ENCODE peak calls at places on chromosomes 11 and 22, in four cellular contexts. One of them, this sample, is unnamed.

GRCh38 chr22:23270212-23270733 is 90.0 kb downstream of the BCR start:
- DNase-seq in SK-N-SH: no peak
- DNase-seq in HCT116: no peak
- DNase-seq in H1: no peak
- DNase-seq in this sample: no peak

GRCh38 chr22:21033895-21034294 is 1.5 kb upstream of the SLC7A4 start:
- DNase-seq in SK-N-SH: no peak
- DNase-seq in H1: no peak
- DNase-seq in HCT116: no peak
- DNase-seq in this sample: no peak

GRCh38 chr11:126467046-126467370 is 111.5 kb downstream of the ST3GAL4 start:
- DNase-seq in HCT116: no peak
- DNase-seq in SK-N-SH: no peak
- DNase-seq in H1: no peak
- DNase-seq in this sample: no peak

GRCh38 chr22:26170795-26171194 is 1.5 kb downstream of the SEZ6L start:
- DNase-seq in HCT116: no peak
- DNase-seq in SK-N-SH: peak
- DNase-seq in H1: peak
- DNase-seq in this sample: no peak

GRCh38 chr11:119664063-119664572 is 64.9 kb downstream of the NECTIN1 start:
- DNase-seq in HCT116: no peak
- DNase-seq in SK-N-SH: no peak
- DNase-seq in H1: no peak
- DNase-seq in this sample: no peak

GRCh38 chr22:21760640-21761039 is 25.0 kb upstream of the YPEL1 start:
- DNase-seq in H1: no peak
- DNase-seq in HCT116: no peak
- DNase-seq in SK-N-SH: no peak
- DNase-seq in this sample: no peak

GRCh38 chr11:70078796-70079616 is 889 bp downstream of the ANO1 start:
- DNase-seq in H1: peak
- DNase-seq in HCT116: no peak
- DNase-seq in SK-N-SH: peak
- DNase-seq in this sample: no peak

GRCh38 chr11:119599864-119600593 is 129.0 kb downstream of the NECTIN1 start:
- DNase-seq in HCT116: no peak
- DNase-seq in SK-N-SH: no peak
- DNase-seq in H1: no peak
- DNase-seq in this sample: no peak

GRCh38 chr22:42791721-42792452 is 65.2 kb downstream of the ARFGAP3 start:
- DNase-seq in SK-N-SH: no peak
- DNase-seq in HCT116: no peak
- DNase-seq in H1: no peak
- DNase-seq in this sample: no peak

GRCh38 chr11:88447285-88447684 is 109.7 kb upstream of the CTSC start:
- DNase-seq in SK-N-SH: no peak
- DNase-seq in HCT116: no peak
- DNase-seq in H1: no peak
- DNase-seq in this sample: no peak

DNA sequence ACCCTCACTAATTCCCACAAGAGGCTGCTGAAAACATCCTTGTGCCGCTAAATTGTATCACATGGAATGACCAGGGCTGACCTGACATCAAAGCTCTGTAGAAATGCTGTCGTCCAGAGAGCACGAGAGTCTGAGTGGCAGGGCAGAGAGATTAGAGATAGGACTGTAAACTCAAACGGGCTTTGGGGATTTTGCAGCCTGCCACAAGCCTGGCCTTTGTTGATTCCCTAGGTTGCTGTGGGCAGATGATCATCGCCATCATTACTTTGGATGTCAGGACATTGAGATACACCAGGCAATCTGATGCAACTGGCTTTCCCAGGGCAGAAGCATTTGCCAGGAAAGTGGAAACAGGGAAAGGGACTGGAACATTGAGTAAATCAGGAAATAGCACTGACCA is 131.6 kb downstream of the ETS1 start:
- DNase-seq in HCT116: no peak
- DNase-seq in SK-N-SH: peak
- DNase-seq in H1: no peak
- DNase-seq in this sample: no peak
- TF ChIP-seq POLR2AphosphoS5 in HCT116: no peak
- TF ChIP-seq POLR2AphosphoS5 in SK-N-SH: no peak
- TF ChIP-seq POLR2AphosphoS5 in H1: no peak
- TF ChIP-seq POLR2AphosphoS5 in this sample: no peak

DNA sequence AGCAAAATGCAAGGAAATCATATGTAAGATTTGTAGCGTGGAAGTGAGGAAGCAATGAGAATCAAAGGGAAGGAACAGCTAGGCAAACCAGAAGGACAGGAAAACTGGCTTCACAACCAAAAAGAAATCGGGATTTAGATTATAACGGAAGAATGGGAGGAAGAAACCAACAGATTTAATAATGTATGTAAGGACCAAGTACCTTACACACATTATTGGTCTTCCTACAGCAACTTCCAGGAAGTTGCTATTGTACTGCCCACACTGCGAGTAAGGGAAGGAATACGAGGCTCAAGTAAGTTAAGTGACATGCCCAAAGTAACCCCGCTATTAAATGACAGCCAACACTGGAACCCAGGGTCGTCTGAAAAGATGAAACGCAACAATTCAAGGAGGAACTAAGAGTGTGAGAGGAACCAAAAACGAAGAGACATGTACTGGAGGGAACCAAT is 473 bp downstream of the TXN2 start:
- DNase-seq in H1: no peak
- DNase-seq in SK-N-SH: no peak
- DNase-seq in HCT116: no peak
- DNase-seq in this sample: no peak
- H2AFZ ChIP-seq in H1: peak
- H2AFZ ChIP-seq in SK-N-SH: peak
- H2AFZ ChIP-seq in HCT116: no peak
- H2AFZ ChIP-seq in this sample: peak

GRCh38 chr11:62895501-62895900 is 14.8 kb downstream of the SLC3A2 start:
- DNase-seq in H1: no peak
- DNase-seq in HCT116: no peak
- DNase-seq in SK-N-SH: no peak
- DNase-seq in this sample: no peak

GRCh38 chr11:62898027-62898426 is 17.3 kb downstream of the SLC3A2 start:
- DNase-seq in SK-N-SH: no peak
- DNase-seq in H1: no peak
- DNase-seq in HCT116: no peak
- DNase-seq in this sample: no peak

GRCh38 chr11:62892077-62892922 is 11.6 kb downstream of the SLC3A2 start:
- DNase-seq in H1: no peak
- DNase-seq in SK-N-SH: no peak
- DNase-seq in HCT116: no peak
- DNase-seq in this sample: no peak

DNA sequence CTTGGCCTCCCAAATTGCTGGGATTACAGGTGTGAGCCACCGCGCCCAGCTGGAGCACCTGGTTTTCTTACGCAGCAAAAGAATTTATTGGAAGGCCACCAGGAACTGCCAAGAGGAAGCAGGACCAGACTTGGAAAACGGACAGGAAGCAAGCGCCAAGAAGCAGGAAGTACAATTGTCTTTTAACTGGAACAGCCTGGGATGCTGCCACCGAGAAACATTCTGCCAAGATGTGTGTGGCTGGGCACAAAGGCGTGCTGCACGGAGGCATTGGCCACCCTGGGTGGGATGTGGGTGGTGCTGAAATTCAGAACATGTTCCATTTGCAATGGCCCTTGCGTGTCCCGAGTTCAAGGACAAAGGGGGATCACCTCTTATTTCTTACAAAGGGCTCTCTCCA is 15.4 kb downstream of the SLC3A2 start:
- DNase-seq in SK-N-SH: no peak
- DNase-seq in H1: no peak
- DNase-seq in HCT116: no peak
- DNase-seq in this sample: peak
- TF ChIP-seq POLR2AphosphoS5 in SK-N-SH: no peak
- TF ChIP-seq POLR2AphosphoS5 in H1: no peak
- TF ChIP-seq POLR2AphosphoS5 in HCT116: no peak
- TF ChIP-seq POLR2AphosphoS5 in this sample: no peak

GRCh38 chr11:80365315-80365714 is 924.5 kb upstream of the TENM4 start:
- DNase-seq in HCT116: no peak
- DNase-seq in H1: no peak
- DNase-seq in SK-N-SH: no peak
- DNase-seq in this sample: no peak
- H2AFZ ChIP-seq in HCT116: no peak
- H2AFZ ChIP-seq in H1: no peak
- H2AFZ ChIP-seq in SK-N-SH: no peak
- H2AFZ ChIP-seq in this sample: no peak

GRCh38 chr22:37570661-37570976 is 9.3 kb downstream of the LGALS2 start:
- DNase-seq in SK-N-SH: no peak
- DNase-seq in HCT116: no peak
- DNase-seq in H1: no peak
- DNase-seq in this sample: no peak

GRCh38 chr22:37568448-37569008 is 8.2 kb downstream of the CDC42EP1 start:
- DNase-seq in H1: no peak
- DNase-seq in SK-N-SH: no peak
- DNase-seq in HCT116: no peak
- DNase-seq in this sample: no peak

GRCh38 chr22:37567991-37568390 is 7.7 kb downstream of the CDC42EP1 start:
- DNase-seq in SK-N-SH: no peak
- DNase-seq in H1: no peak
- DNase-seq in HCT116: no peak
- DNase-seq in this sample: no peak

GRCh38 chr22:37569921-37570660 is 9.8 kb downstream of the LGALS2 start:
- DNase-seq in H1: no peak
- DNase-seq in SK-N-SH: no peak
- DNase-seq in HCT116: no peak
- DNase-seq in this sample: no peak

GRCh38 chr22:37569009-37569920 is 9.0 kb downstream of the CDC42EP1 start:
- DNase-seq in H1: no peak
- DNase-seq in HCT116: no peak
- DNase-seq in SK-N-SH: no peak
- DNase-seq in this sample: no peak
- TF ChIP-seq POLR2AphosphoS5 in H1: no peak
- TF ChIP-seq POLR2AphosphoS5 in HCT116: peak
- TF ChIP-seq POLR2AphosphoS5 in SK-N-SH: no peak
- TF ChIP-seq POLR2AphosphoS5 in this sample: peak

DNA sequence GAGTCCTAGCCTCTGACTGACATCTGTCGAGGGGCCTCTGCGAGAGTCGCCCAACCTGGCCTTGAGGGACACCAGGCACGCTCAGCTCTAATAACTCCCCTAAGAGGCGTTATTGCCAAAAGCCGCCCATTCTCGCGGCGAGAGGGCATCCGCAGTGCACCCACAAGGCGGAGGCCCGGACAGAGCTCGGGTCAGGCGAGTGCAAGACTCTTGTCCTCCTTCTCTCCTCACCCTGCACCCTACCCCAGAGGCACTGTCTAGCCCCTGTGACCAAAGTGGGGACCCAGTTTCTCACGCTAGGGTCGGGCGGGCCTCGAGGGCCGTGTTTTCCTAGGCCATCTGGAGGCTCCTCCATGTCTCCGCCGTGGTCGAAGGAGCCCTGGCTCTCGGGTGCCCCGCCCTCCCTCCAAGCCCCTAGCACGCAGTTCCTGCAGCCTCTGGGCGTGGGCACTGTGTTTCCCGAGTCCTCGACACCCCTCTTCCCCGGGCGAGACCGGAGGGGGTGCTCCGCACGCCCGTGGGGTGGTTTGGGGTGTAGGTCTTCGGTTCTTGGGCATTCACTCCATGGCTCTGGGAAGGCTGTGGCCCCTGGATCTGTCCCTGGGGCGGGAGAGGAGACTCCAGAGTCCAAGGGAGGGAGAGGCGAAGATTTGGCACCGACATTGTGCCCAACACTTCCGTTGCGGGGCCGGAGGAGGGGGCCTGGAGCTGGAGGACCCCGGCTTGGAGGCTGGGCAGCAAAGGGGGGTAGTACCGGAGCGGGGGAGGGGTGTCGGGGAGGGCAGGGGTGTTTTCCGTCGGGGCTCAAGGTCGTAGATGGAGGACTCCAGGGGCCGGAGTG is 1.0 kb downstream of the CHRM4 start:
- DNase-seq in H1: peak
- DNase-seq in SK-N-SH: peak
- DNase-seq in HCT116: no peak
- DNase-seq in this sample: no peak
- H2AFZ ChIP-seq in H1: no peak
- H2AFZ ChIP-seq in SK-N-SH: no peak
- H2AFZ ChIP-seq in HCT116: no peak
- H2AFZ ChIP-seq in this sample: no peak

GRCh38 chr22:49258107-49259010 is 569.3 kb downstream of the BRD1 start:
- DNase-seq in SK-N-SH: no peak
- DNase-seq in H1: no peak
- DNase-seq in HCT116: no peak
- DNase-seq in this sample: no peak
- TF ChIP-seq POLR2AphosphoS5 in SK-N-SH: no peak
- TF ChIP-seq POLR2AphosphoS5 in H1: no peak
- TF ChIP-seq POLR2AphosphoS5 in HCT116: no peak
- TF ChIP-seq POLR2AphosphoS5 in this sample: no peak

GRCh38 chr11:82757660-82758301 is 24.1 kb upstream of the FAM181B start:
- DNase-seq in SK-N-SH: no peak
- DNase-seq in H1: no peak
- DNase-seq in HCT116: no peak
- DNase-seq in this sample: no peak
- H2AFZ ChIP-seq in SK-N-SH: no peak
- H2AFZ ChIP-seq in H1: no peak
- H2AFZ ChIP-seq in HCT116: no peak
- H2AFZ ChIP-seq in this sample: no peak

DNA sequence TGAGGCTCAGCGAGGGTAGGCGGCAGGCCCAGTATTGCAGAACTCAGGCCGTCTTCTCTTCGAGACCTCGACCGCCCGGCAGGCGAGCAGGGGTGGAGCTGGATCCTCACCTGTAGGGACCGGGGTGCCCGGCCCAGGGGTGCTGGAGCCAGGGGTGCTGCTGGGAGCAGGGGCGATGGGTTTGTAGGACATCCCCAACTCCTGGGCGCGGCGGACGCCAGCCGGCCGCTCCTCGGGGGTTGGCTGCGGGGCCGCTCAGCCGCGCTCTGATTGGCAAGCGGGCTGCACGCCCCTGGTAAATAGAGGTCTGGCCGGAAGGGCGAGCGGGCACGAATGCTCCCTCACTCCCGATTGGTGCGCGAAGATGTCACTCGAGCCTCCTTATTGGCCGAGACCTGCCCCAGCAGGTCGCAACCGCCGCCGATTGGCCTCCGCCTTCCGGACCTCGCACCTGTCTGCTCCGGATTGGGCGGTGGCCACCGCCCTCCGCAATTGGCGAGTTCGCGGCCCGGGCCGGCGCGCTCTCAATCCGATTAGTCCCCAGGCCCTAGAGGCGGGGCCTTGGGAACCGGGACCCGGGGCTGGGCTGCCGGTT is at the start of gene CDK2AP2:
- DNase-seq in SK-N-SH: peak
- DNase-seq in H1: peak
- DNase-seq in HCT116: peak
- DNase-seq in this sample: peak
- TF ChIP-seq POLR2AphosphoS5 in SK-N-SH: no peak
- TF ChIP-seq POLR2AphosphoS5 in H1: peak
- TF ChIP-seq POLR2AphosphoS5 in HCT116: peak
- TF ChIP-seq POLR2AphosphoS5 in this sample: peak